ENCODE peak calls at places on chromosomes 16 and 17, in four cellular contexts. B, H, V and S are unnamed samples.

GRCh38 chr17:17834974-17835373 is 1.8 kb downstream of the SREBF1 start:
- DNase-seq in B (no peak), H (no peak), V (no peak), S (no peak)

GRCh38 chr17:79630821-79631639 is 20.2 kb upstream of the RBFOX3 start:
- DNase-seq in B (no peak), H (no peak), V (no peak), S (no peak)

GRCh38 chr17:7027335-7027734 is 4.5 kb downstream of the BCL6B start:
- DNase-seq in B (no peak), H (no peak), V (no peak), S (no peak)

GRCh38 chr16:69338557-69339288 is 641 bp downstream of the COG8 start:
- DNase-seq in B (no peak), H (no peak), V (no peak), S (peak)

GRCh38 chr17:47253541-47254402 is at the start of gene ITGB3:
- DNase-seq in B (peak), H (peak), V (peak), S (peak)

GRCh38 chr16:80066805-80067580 is 466.5 kb upstream of the MAF start:
- DNase-seq in B (no peak), H (no peak), V (no peak), S (no peak)

GRCh38 chr17:58513391-58513912 is 986 bp downstream of the MTMR4 start:
- DNase-seq in B (no peak), H (no peak), V (no peak), S (no peak)

GRCh38 chr16:11107781-11108465 is 148.1 kb downstream of the SOCS1 start:
- DNase-seq in B (no peak), H (no peak), V (no peak), S (no peak)

GRCh38 chr16:57091990-57092785 is at the start of gene CPNE2:
- DNase-seq in B (no peak), H (peak), V (peak), S (peak)
- TF ChIP-seq POLR2A in B (peak), H (no peak), V (no peak), S (no peak)

GRCh38 chr17:45146166-45146565 is 2.1 kb upstream of the HEXIM1 start:
- DNase-seq in B (no peak), H (no peak), V (no peak), S (no peak)

GRCh38 chr17:45147581-45148182 is 593 bp upstream of the HEXIM1 start:
- DNase-seq in B (peak), H (peak), V (peak), S (peak)

GRCh38 chr17:45148183-45149036 is at the start of gene HEXIM1:
- DNase-seq in B (peak), H (peak), V (peak), S (peak)

GRCh38 chr17:45146616-45147101 is 1.6 kb upstream of the HEXIM1 start:
- DNase-seq in B (no peak), H (peak), V (no peak), S (peak)

DNA sequence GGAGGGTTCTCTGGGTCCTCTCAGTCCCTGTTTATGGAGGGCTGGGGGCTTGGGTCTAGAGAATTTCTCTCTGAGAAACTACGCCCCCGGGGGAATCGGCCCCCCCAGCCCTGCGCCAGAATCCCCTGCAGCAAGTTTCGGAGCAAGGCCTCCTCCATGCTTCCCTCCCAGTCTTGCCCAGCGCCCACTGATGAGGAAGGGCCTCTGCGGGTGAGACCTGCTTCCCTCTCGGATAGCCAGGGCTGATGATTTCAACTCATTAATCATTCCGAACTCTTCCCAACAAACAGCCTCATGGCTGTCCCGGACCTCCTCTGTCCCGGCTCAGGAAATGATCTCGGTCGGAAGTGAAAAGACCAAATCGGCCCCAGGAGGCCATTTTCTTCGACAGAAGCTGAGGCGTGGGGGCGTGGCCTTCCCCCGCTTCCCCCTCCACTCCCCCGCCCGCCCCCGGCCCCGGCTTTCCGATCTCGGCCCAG is 1.1 kb upstream of the HEXIM1 start:
- DNase-seq in B (peak), H (no peak), V (peak), S (peak)
- TF ChIP-seq POLR2A in B (no peak), H (no peak), V (no peak), S (peak)

GRCh38 chr17:82088838-82089722 is 9.0 kb downstream of the FASN start:
- DNase-seq in B (no peak), H (no peak), V (no peak), S (no peak)
- TF ChIP-seq POLR2A in B (no peak), H (no peak), V (no peak), S (no peak)

GRCh38 chr16:4614571-4615388 is at the start of gene UBALD1:
- DNase-seq in B (peak), H (peak), V (peak), S (peak)

GRCh38 chr16:4616047-4616811 is 1.5 kb upstream of the UBALD1 start:
- DNase-seq in B (peak), H (peak), V (peak), S (peak)

GRCh38 chr16:4617880-4618279 is 3.2 kb upstream of the UBALD1 start:
- DNase-seq in B (no peak), H (no peak), V (no peak), S (no peak)

GRCh38 chr16:4613636-4614570 is 785 bp downstream of the UBALD1 start:
- DNase-seq in B (no peak), H (no peak), V (no peak), S (peak)

DNA sequence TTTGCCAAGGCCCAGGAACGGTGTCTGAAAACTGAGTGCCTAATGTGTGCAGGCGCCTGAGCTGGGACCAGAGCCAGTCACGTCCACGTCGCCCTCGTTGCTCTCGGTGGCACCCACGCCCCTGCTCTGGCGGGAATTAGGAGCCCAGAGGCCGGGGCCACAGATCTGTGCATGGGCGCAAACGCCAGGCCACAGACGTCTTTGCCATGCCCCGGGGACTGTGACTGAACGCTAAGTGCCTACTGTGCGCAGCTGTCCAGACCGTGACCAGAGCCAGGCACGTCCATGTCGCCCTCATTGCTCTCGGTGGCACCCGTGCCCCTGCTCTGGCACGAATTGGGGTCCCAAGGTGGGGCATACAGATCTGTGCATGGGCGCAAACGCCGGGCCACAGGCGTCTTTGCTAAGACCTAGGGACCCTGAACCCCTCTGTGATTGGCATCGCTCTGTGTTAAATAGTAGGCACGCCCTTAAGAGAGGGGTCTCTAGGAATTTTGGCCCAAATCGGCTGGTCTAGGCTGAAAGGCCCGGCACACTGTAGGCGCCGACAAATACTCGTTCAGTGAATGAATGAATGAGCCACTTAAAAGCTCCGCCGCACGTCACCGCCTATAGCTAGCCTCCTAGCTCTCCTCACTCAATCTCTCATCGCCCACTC is 830 bp upstream of the UBALD1 start:
- DNase-seq in B (no peak), H (no peak), V (no peak), S (no peak)
- TF ChIP-seq POLR2A in B (no peak), H (no peak), V (no peak), S (no peak)

DNA sequence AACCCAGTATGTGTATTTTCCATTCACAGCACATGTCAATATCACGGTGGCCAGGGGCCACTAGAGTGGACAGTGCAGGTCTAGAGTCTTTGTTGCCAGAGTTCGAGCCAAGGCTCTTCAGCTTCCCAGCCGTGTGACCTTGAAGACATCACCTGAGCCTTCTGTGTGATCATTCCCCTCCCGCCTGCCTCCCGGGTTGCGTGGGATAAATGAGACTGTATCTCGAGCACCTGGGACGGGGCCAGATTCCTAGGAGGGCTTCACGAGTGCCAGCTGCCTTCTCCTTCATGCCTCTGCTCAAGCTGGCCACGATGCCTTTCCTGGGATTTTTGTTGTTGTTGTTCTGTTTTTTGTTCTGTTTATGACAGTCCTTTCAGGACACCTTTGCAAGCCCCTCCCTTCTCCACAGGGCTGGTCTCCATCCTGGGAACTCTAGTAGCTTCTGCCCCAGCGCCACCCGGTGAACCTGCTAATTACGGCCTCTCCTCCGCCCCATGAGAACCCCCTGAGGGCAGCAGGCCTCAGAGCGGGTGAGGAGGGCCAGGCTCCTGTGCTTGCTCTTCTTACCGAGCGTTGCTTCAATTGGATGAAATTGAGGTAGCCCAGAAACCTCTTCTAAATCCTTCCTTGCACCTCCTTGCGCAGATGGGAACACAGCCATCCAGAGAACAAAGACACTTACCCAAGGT is 3.9 kb downstream of the SPNS2 start:
- DNase-seq in B (no peak), H (no peak), V (no peak), S (no peak)
- TF ChIP-seq POLR2A in B (no peak), H (no peak), V (no peak), S (no peak)